ENCODE peak calls at places on chromosomes 16 and 17, in ten cellular contexts. S, M, G, V, K, E, A, P, I and W are unnamed samples. For H3K9me3, the result is how much of the 10 kb centered on the place peaks cover.

GRCh38 chr17:80254396-80255241 is 6.0 kb upstream of the RNF213 start:
- DNase-seq in S (peak), G (peak), I (peak), K (peak), M (peak), P (peak), V (no peak), E (peak), A (peak), W (peak)

GRCh38 chr17:38559880-38560230 is 45.9 kb downstream of the SRCIN1 start:
- DNase-seq in K (no peak), E (no peak), M (no peak), G (no peak), A (no peak), V (no peak), I (no peak), S (no peak), P (no peak), W (no peak)

GRCh38 chr16:86809458-86809955 is 231.2 kb downstream of the FOXL1 start:
- DNase-seq in G (no peak), K (no peak), M (no peak), S (peak), A (no peak), I (no peak), E (peak), P (no peak), V (no peak), W (peak)

GRCh38 chr16:49011807-49012345 is 269.8 kb downstream of the CBLN1 start:
- DNase-seq in M (no peak), G (no peak), E (no peak), S (no peak), P (peak), I (no peak), K (no peak), V (no peak), A (no peak), W (no peak)

GRCh38 chr17:57379237-57380054 is 123.1 kb downstream of the MSI2 start:
- DNase-seq in G (no peak), I (peak), P (no peak), S (no peak), M (no peak), E (no peak), A (no peak), K (no peak), V (peak), W (no peak)

GRCh38 chr17:57284583-57284982 is 28.3 kb downstream of the MSI2 start:
- DNase-seq in S (no peak), M (no peak), I (no peak), V (no peak), E (no peak), P (no peak), G (no peak), A (no peak), K (no peak), W (no peak)

GRCh38 chr17:13002761-13003453 is 14.9 kb downstream of the ELAC2 start:
- DNase-seq in V (peak), A (no peak), I (peak), K (peak), P (peak), E (peak), S (peak), G (peak), M (peak), W (peak)

GRCh38 chr17:41098476-41098875 is 534 bp upstream of the KRTAP4-8 start:
- DNase-seq in K (no peak), E (peak), G (no peak), S (no peak), P (no peak), A (no peak), I (no peak), M (no peak), V (no peak), W (no peak)

GRCh38 chr16:28326881-28327610 is 34.7 kb downstream of the SBK1 start:
- DNase-seq in K (peak), E (peak), S (peak), I (peak), V (no peak), A (peak), P (peak), G (no peak), M (peak), W (no peak)

GRCh38 chr16:16120382-16121184 is 102.7 kb downstream of the ABCC6 start:
- DNase-seq in P (peak), G (no peak), E (no peak), A (no peak), M (no peak), S (no peak), V (no peak), I (no peak), K (no peak), W (no peak)

GRCh38 chr17:2776589-2777241 is 19.5 kb upstream of the RAP1GAP2 start:
- DNase-seq in V (peak), A (no peak), G (no peak), M (peak), S (no peak), I (no peak), E (no peak), P (no peak), K (no peak), W (no peak)

GRCh38 chr17:32784113-32784512 is 92.8 kb downstream of the MYO1D start:
- DNase-seq in K (no peak), S (no peak), M (no peak), E (no peak), G (no peak), P (no peak), A (no peak), I (no peak), V (no peak), W (no peak)

GRCh38 chr16:77432264-77432663 is 2.6 kb downstream of the ADAMTS18 start:
- DNase-seq in K (no peak), S (no peak), I (no peak), G (no peak), P (no peak), V (no peak), A (no peak), M (no peak), E (no peak), W (no peak)

GRCh38 chr17:19317359-19318095 is 45.0 kb downstream of the B9D1 start:
- DNase-seq in I (peak), K (no peak), V (peak), S (peak), M (peak), A (no peak), E (no peak), G (no peak), P (peak), W (peak)

GRCh38 chr17:67139784-67140665 is 95.7 kb downstream of the CACNG1 start:
- DNase-seq in M (peak), A (no peak), S (peak), I (no peak), G (peak), P (no peak), V (no peak), K (no peak), E (peak), W (no peak)

GRCh38 chr16:26111900-26112299 is 420.1 kb downstream of the HS3ST4 start:
- DNase-seq in S (peak), G (no peak), E (no peak), M (no peak), A (no peak), P (no peak), V (no peak), I (peak), K (no peak), W (no peak)

GRCh38 chr17:9904277-9905077 is 594 bp downstream of the RCVRN start:
- DNase-seq in I (no peak), S (no peak), P (no peak), V (no peak), G (no peak), M (no peak), A (no peak), K (no peak), E (no peak), W (no peak)

GRCh38 chr16:57600048-57600835 is 28.2 kb upstream of the ADGRG1 start:
- DNase-seq in M (peak), V (peak), G (peak), A (no peak), E (peak), S (peak), P (peak), K (no peak), I (peak), W (no peak)

GRCh38 chr17:1979182-1979980 is 45.8 kb downstream of the RTN4RL1 start:
- DNase-seq in I (no peak), G (no peak), P (peak), E (no peak), V (no peak), M (no peak), S (no peak), A (no peak), K (no peak), W (no peak)

GRCh38 chr17:40478486-40478885 is 22.9 kb downstream of the TNS4 start:
- DNase-seq in S (no peak), E (no peak), G (no peak), I (no peak), M (no peak), P (no peak), A (no peak), V (no peak), K (no peak), W (no peak)

GRCh38 chr16:73068546-73069401 is 20.8 kb upstream of the ZFHX3 start:
- DNase-seq in E (peak), K (no peak), M (peak), P (peak), S (peak), G (no peak), I (no peak), V (no peak), A (no peak), W (peak)

GRCh38 chr17:44970136-44970737 is 2.1 kb upstream of the C1QL1 start:
- DNase-seq in M (no peak), S (no peak), G (no peak), P (peak), I (no peak), V (no peak), K (no peak), A (no peak), E (no peak), W (no peak)

GRCh38 chr17:68777243-68777855 is 176.2 kb upstream of the FAM20A start:
- DNase-seq in E (peak), V (peak), M (peak), K (no peak), S (peak), I (peak), P (peak), A (no peak), G (peak), W (peak)

GRCh38 chr17:41915566-41915965 is 3.2 kb downstream of the ACLY start:
- DNase-seq in P (no peak), I (no peak), A (no peak), M (no peak), E (no peak), G (no peak), S (no peak), V (no peak), K (no peak), W (no peak)

GRCh38 chr17:63571632-63572310 is 21.5 kb downstream of the DCAF7 start:
- DNase-seq in K (no peak), V (no peak), E (peak), M (peak), S (peak), G (no peak), I (no peak), A (no peak), P (no peak), W (peak)

GRCh38 chr17:39605492-39606433 is 2.0 kb downstream of the NEUROD2 start:
- DNase-seq in S (peak), V (no peak), E (peak), G (no peak), I (no peak), P (no peak), A (no peak), M (no peak), K (no peak), W (no peak)

GRCh38 chr17:43140396-43141332 is 15.5 kb upstream of the BRCA1 start:
- DNase-seq in M (no peak), P (no peak), I (no peak), K (no peak), S (no peak), A (no peak), E (no peak), V (no peak), G (no peak), W (no peak)

GRCh38 chr17:73104450-73104849 is 12.0 kb upstream of the SLC39A11 start:
- DNase-seq in G (no peak), I (no peak), V (no peak), E (no peak), K (no peak), A (no peak), M (no peak), S (no peak), P (no peak), W (no peak)

GRCh38 chr16:12296406-12296805 is 319.9 kb downstream of the SNX29 start:
- DNase-seq in P (no peak), S (no peak), E (no peak), A (no peak), G (no peak), K (no peak), I (no peak), M (no peak), V (no peak), W (no peak)

GRCh38 chr16:31351246-31351936 is 3.6 kb upstream of the ITGAX start:
- DNase-seq in P (no peak), K (no peak), M (no peak), S (no peak), A (no peak), G (no peak), I (no peak), V (no peak), E (no peak), W (no peak)

GRCh38 chr17:76538941-76539340 is 903 bp upstream of the PRCD start:
- DNase-seq in M (no peak), A (no peak), K (no peak), V (no peak), I (no peak), G (no peak), S (no peak), P (peak), E (no peak), W (no peak)
- H3K4me3 ChIP-seq in M (no peak), A (no peak), K (no peak), V (no peak), I (no peak), G (no peak), S (no peak), P (no peak), E (no peak), W (no peak)

GRCh38 chr16:35409503-35409902 is 1950.1 kb downstream of the TP53TG3F start:
- DNase-seq in E (no peak), P (no peak), K (no peak), I (peak), G (no peak), V (no peak), A (no peak), S (no peak), M (no peak), W (no peak)

GRCh38 chr16:35410438-35410837 is 1951.0 kb downstream of the TP53TG3F start:
- DNase-seq in K (no peak), I (no peak), E (no peak), S (no peak), M (no peak), P (no peak), V (no peak), G (no peak), A (no peak), W (no peak)

GRCh38 chr16:35404273-35404672 is 1944.9 kb downstream of the TP53TG3F start:
- DNase-seq in M (no peak), P (no peak), K (no peak), V (no peak), E (no peak), I (no peak), G (no peak), S (no peak), A (no peak), W (no peak)

GRCh38 chr16:35411156-35411555 is 1951.7 kb downstream of the TP53TG3F start:
- DNase-seq in V (no peak), P (no peak), S (no peak), M (no peak), E (no peak), I (no peak), G (no peak), K (no peak), A (no peak), W (no peak)

DNA sequence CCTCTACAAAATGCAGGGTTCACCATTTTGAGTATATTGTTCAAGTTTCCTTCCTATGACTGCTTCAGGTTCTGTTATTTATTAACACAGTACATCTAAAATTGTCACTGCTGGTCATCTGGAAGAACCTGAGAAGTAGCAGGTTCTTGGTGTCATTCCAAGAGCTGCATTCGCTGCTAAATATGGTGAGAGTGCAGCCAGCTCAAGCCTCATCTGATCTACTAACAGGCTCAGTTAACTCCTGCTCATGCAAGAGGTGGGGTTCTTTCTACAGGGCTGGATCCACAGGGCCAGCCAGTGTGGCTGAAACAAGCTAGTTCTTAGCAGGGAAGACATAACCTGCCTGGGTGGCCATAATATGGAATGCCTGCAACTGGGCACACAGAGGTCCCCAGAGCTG is 1946.1 kb downstream of the TP53TG3F start:
- DNase-seq in K (no peak), I (no peak), P (no peak), E (no peak), A (no peak), S (no peak), G (no peak), M (no peak), V (no peak), W (no peak)
- H3K9me3 ChIP-seq in K (under half), I (under half), P (under half), E (under half), A (under half), S (under half), G (under half), M (half or more), V (under half), W (under half)

GRCh38 chr16:229731-230281 is 557 bp upstream of the LUC7L start:
- DNase-seq in E (no peak), P (no peak), A (no peak), I (no peak), G (no peak), K (no peak), M (no peak), V (no peak), S (no peak), W (no peak)
- H3K27ac ChIP-seq in E (no peak), P (peak), A (peak), I (no peak), G (no peak), K (peak), M (peak), V (no peak), S (peak), W (no peak)

GRCh38 chr16:69922200-69922599 is 28.9 kb upstream of the CLEC18A start:
- DNase-seq in E (no peak), S (no peak), I (no peak), K (no peak), M (no peak), A (no peak), G (no peak), V (no peak), P (no peak), W (no peak)

GRCh38 chr16:69924777-69925191 is 26.4 kb upstream of the CLEC18A start:
- DNase-seq in S (no peak), I (no peak), P (no peak), A (no peak), K (no peak), M (peak), V (no peak), E (peak), G (peak), W (peak)

GRCh38 chr16:69925311-69925710 is 25.8 kb upstream of the CLEC18A start:
- DNase-seq in P (no peak), G (no peak), K (no peak), E (no peak), M (no peak), A (no peak), V (no peak), S (no peak), I (no peak), W (no peak)

GRCh38 chr16:69926241-69926640 is 24.9 kb upstream of the CLEC18A start:
- DNase-seq in I (no peak), A (no peak), P (no peak), E (no peak), M (no peak), G (no peak), K (no peak), S (no peak), V (no peak), W (no peak)

DNA sequence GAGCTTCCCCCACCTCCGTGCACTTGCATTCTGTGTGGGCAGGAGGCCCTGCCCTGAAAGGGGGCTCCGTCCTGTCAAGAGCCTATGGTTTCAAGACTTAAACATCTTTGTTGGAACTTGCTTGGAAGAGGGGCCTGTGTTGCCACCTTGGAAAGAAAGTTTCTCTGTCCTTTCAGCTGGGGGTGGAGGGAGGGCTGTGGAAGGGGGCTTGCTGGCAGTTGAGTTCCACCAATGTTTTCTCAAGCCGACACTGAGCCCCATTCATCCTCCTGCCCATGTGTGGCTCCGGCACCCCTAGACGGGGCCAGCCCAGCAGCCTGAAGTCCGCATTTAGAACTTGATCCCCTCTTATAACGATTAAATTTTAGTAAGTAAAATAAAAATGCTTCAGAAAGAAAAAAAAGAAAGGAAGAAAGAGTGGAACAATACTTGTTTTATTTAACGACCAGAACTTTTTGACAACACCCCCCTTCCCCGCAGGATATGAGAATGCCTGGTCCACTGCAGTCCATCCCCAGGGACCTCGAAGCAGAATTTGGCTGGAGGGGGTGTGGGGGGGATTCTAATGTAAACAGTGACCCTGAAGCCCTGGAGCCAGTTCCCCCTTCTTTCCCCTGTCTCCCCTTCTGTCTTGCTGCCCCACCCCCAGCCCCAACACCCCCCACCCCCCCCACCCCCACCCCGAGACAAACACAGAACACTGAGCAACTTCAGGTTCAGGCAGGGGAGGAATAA is 26.9 kb upstream of the CLEC18A start:
- DNase-seq in K (no peak), M (no peak), I (no peak), V (no peak), E (no peak), G (no peak), S (no peak), A (no peak), P (no peak), W (no peak)
- H3K4me3 ChIP-seq in K (no peak), M (no peak), I (no peak), V (no peak), E (no peak), G (no peak), S (no peak), A (no peak), P (no peak), W (no peak)

GRCh38 chr17:5099271-5099670 is 12.4 kb downstream of the ZNF232 start:
- DNase-seq in S (no peak), G (no peak), K (no peak), P (no peak), E (no peak), A (no peak), V (no peak), I (no peak), M (no peak), W (no peak)

GRCh38 chr17:5100832-5101231 is 10.8 kb downstream of the ZNF232 start:
- DNase-seq in E (no peak), V (no peak), A (no peak), K (no peak), P (no peak), M (no peak), S (no peak), I (no peak), G (no peak), W (no peak)

GRCh38 chr17:5092139-5093010 is 14.1 kb downstream of the ZFP3 start:
- DNase-seq in K (no peak), V (no peak), P (no peak), G (no peak), A (no peak), I (no peak), S (no peak), M (no peak), E (no peak), W (no peak)

DNA sequence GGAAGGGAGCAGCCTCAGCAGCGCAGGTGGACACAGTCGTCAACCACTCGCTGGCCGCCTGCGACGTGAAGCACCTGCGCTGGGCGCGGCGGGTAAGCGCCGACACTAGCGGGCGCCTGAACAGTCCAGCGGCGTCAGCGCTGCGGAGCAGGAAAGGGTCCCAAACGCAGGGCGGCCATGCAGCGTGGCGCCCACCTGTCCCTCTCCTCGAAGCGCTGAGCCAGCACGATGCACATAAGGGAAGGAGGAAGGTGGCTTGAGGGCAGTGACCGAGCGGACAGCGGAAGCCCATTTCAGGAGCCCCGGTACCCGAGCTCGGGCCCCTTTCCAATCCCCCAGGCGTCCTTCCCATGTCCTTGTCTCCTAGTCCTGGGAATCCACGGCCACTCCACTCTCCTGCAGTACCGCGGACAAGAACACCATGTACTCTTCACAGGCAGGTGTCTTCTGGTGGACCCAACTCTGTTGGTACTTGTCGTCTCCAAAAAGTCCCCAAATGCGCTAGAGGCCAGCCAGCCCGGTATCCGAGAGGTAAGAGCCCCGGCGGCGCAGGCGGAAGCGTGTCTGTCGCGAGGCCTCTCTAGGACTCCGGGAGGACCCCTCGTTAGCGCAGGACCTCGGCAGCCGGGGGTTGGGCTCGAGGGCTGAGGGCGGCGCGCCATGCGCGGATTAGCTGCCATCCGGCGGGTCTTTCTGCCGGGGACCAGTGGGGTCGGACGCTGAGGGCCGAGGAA is 14.4 kb downstream of the ZNF232 start:
- DNase-seq in E (no peak), G (peak), A (peak), K (peak), M (no peak), I (no peak), V (peak), P (peak), S (no peak), W (no peak)
- H3K9me3 ChIP-seq in E (under half), G (under half), A (under half), K (under half), M (under half), I (under half), V (half or more), P (under half), S (half or more), W (half or more)